ENCODE peak calls at places on chromosomes 5 and 9, in ten cellular contexts. A is RCC 7860; F is psoas muscle; X is A549; O is fibroblast of mammary gland; R is glomerular endothelial cell; T is HTR-8/SVneo; V is NCI-H1048; K is activated T-helper 2 cell treated with anti-CD3 and anti-CD28 coated beads, Interferon-gamma antibody, Interleukin-2, Interleukin-4, amounts not matched to agents 10 μg/mL and 5 μg/mL and 100 μg/mL, durations not matched to agents 14 hours and 24 hours and 36 hours; D is NCI-H748 treated with DMSO at 0.1 percent for 48 hours. U is an unnamed sample.

GRCh38 chr9:124052401-124052800 is 40.8 kb downstream of the LHX2 start:
- DNase-seq in A (no peak), F (no peak), X (no peak), O (no peak), R (no peak), T (no peak), V (no peak), K (no peak), D (no peak), U (no peak)

GRCh38 chr9:82223442-82223841 is 234.9 kb downstream of the SPATA31D1 start:
- DNase-seq in A (no peak), F (no peak), X (no peak), O (no peak), R (no peak), T (no peak), V (no peak), K (no peak), D (no peak), U (no peak)

GRCh38 chr5:2750758-2751464 is 566 bp downstream of the IRX2 start:
- DNase-seq in A (no peak), F (no peak), X (no peak), O (no peak), R (no peak), T (no peak), V (no peak), K (no peak), D (peak; percentile 72), U (no peak)

GRCh38 chr9:33044677-33045282 is 19.7 kb downstream of the DNAJA1 start:
- DNase-seq in A (no peak), F (no peak), X (peak; percentile 61), O (peak; percentile 33), R (no peak), T (no peak), V (no peak), K (no peak), D (peak; percentile 75), U (peak; percentile 48)

GRCh38 chr5:15938186-15938585 is 241.4 kb downstream of the MARCHF11 start:
- DNase-seq in A (no peak), F (no peak), X (no peak), O (peak; percentile 29), R (no peak), T (no peak), V (no peak), K (no peak), D (no peak), U (no peak)

GRCh38 chr5:179153921-179154345 is 93.8 kb downstream of the ZNF354C start:
- DNase-seq in A (no peak), F (no peak), X (no peak), O (no peak), R (no peak), T (no peak), V (no peak), K (no peak), D (no peak), U (no peak)

GRCh38 chr9:104085538-104085937 is 8.6 kb upstream of the SMC2 start:
- DNase-seq in A (no peak), F (no peak), X (no peak), O (no peak), R (no peak), T (no peak), V (no peak), K (no peak), D (no peak), U (no peak)

GRCh38 chr9:129343697-129344375 is 165.8 kb upstream of the IER5L start:
- DNase-seq in A (no peak), F (peak; percentile 73), X (no peak), O (peak; percentile 45), R (no peak), T (no peak), V (no peak), K (no peak), D (no peak), U (peak; percentile 52)